ENCODE peak calls at places on chromosomes 6 and 20, in seven cellular contexts. One of them, this sample, is unnamed.
A peak's percentile ranks its signal among the peaks of the same experiment; 100 is the strongest.

GRCh38 chr6:73032586-73032985 is 192.7 kb downstream of the KHDC1L start:
- DNase-seq in neural progenitor cell: no peak
- DNase-seq in IMR-90: peak; percentile 26
- DNase-seq in GM23338: no peak
- DNase-seq in fibroblast of lung: peak; percentile 69
- DNase-seq in PC-9: peak; percentile 61
- DNase-seq in HCT116: peak; percentile 12
- DNase-seq in this sample: peak; percentile 84

GRCh38 chr6:160058603-160059215 is 62.9 kb upstream of the SLC22A1 start:
- DNase-seq in neural progenitor cell: no peak
- DNase-seq in HCT116: no peak
- DNase-seq in fibroblast of lung: no peak
- DNase-seq in IMR-90: no peak
- DNase-seq in GM23338: no peak
- DNase-seq in PC-9: no peak
- DNase-seq in this sample: no peak

GRCh38 chr20:10306440-10307358 is 88.1 kb downstream of the SNAP25 start:
- DNase-seq in GM23338: no peak
- DNase-seq in IMR-90: peak; percentile 91
- DNase-seq in PC-9: peak; percentile 78
- DNase-seq in neural progenitor cell: no peak
- DNase-seq in HCT116: no peak
- DNase-seq in fibroblast of lung: peak; percentile 96
- DNase-seq in this sample: peak; percentile 60

GRCh38 chr6:118783931-118784528 is 109.9 kb upstream of the ASF1A start:
- DNase-seq in IMR-90: peak; percentile 46
- DNase-seq in fibroblast of lung: no peak
- DNase-seq in HCT116: no peak
- DNase-seq in PC-9: peak; percentile 54
- DNase-seq in GM23338: no peak
- DNase-seq in neural progenitor cell: no peak
- DNase-seq in this sample: peak; percentile 15

GRCh38 chr20:13245250-13245723 is 24.2 kb downstream of the ISM1 start:
- DNase-seq in GM23338: no peak
- DNase-seq in neural progenitor cell: no peak
- DNase-seq in PC-9: peak; percentile 39
- DNase-seq in IMR-90: no peak
- DNase-seq in fibroblast of lung: no peak
- DNase-seq in HCT116: no peak
- DNase-seq in this sample: no peak

GRCh38 chr20:61127311-61128044 is 124.6 kb upstream of the CDH4 start:
- DNase-seq in neural progenitor cell: no peak
- DNase-seq in GM23338: no peak
- DNase-seq in IMR-90: peak; percentile 92
- DNase-seq in HCT116: no peak
- DNase-seq in fibroblast of lung: peak; percentile 91
- DNase-seq in PC-9: no peak
- DNase-seq in this sample: peak; percentile 74

GRCh38 chr20:2692886-2693285 is 306 bp downstream of the EBF4 start:
- DNase-seq in PC-9: no peak
- DNase-seq in fibroblast of lung: no peak
- DNase-seq in neural progenitor cell: peak; percentile 67
- DNase-seq in GM23338: no peak
- DNase-seq in HCT116: no peak
- DNase-seq in IMR-90: no peak
- DNase-seq in this sample: no peak

GRCh38 chr6:168851460-168852103 is 402.1 kb downstream of the THBS2 start:
- DNase-seq in neural progenitor cell: no peak
- DNase-seq in HCT116: no peak
- DNase-seq in PC-9: no peak
- DNase-seq in GM23338: no peak
- DNase-seq in IMR-90: no peak
- DNase-seq in fibroblast of lung: no peak
- DNase-seq in this sample: no peak

GRCh38 chr6:111995409-111995808 is 58.5 kb upstream of the CCN6 start:
- DNase-seq in PC-9: peak; percentile 50
- DNase-seq in IMR-90: no peak
- DNase-seq in GM23338: no peak
- DNase-seq in HCT116: no peak
- DNase-seq in neural progenitor cell: no peak
- DNase-seq in fibroblast of lung: peak; percentile 32
- DNase-seq in this sample: peak; percentile 59

GRCh38 chr6:40996591-40997247 is 42.3 kb downstream of the UNC5CL start:
- DNase-seq in PC-9: peak; percentile 38
- DNase-seq in IMR-90: peak; percentile 17
- DNase-seq in GM23338: peak; percentile 45
- DNase-seq in HCT116: no peak
- DNase-seq in neural progenitor cell: peak; percentile 53
- DNase-seq in fibroblast of lung: no peak
- DNase-seq in this sample: no peak

GRCh38 chr6:136607932-136608772 is 57.9 kb upstream of the MAP7 start:
- DNase-seq in neural progenitor cell: peak; percentile 71
- DNase-seq in HCT116: peak; percentile 75
- DNase-seq in IMR-90: peak; percentile 80
- DNase-seq in fibroblast of lung: peak; percentile 49
- DNase-seq in GM23338: peak; percentile 90
- DNase-seq in PC-9: peak; percentile 61
- DNase-seq in this sample: peak; percentile 76
- H2AFZ ChIP-seq in neural progenitor cell: no peak overlapping the region
- H2AFZ ChIP-seq in HCT116: peak overlapping the region; percentile 1
- H2AFZ ChIP-seq in IMR-90: peak overlapping the region; percentile 53
- H2AFZ ChIP-seq in fibroblast of lung: no peak overlapping the region
- H2AFZ ChIP-seq in GM23338: no peak overlapping the region
- H2AFZ ChIP-seq in PC-9: no peak overlapping the region
- H2AFZ ChIP-seq in this sample: peak overlapping the region; percentile 81

DNA sequence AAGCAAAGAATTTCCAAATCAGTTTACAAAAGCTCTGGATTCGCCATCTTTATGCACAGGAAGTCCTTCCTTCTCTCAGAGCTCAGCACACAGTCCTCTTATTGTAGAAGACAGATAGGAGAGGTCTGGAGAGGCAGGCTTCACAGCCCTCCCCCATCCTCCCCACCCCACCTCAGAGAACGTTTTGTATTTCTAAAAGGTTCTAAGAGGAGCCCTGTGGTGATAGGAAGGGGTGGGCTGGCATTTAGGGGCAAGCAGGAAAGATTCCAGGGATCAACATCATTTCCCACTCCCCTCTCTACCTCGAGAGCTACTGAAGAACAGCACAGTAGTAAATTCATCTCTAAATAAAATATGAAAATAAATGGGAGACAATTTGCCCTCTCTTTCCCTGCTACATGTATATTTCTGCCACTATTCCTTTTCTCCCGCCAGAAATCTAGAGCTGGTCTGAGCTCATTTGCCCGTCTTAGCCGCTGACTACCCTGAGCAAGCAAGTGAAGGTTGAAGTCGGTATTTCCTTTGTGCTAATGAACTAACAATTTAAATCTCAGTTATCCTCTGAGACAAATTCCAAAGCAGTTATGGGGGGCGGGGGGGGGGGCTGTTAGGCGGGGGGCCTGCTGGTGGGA is 18.8 kb downstream of the TFAP2A start:
- DNase-seq in IMR-90: no peak
- DNase-seq in PC-9: no peak
- DNase-seq in GM23338: peak; percentile 69
- DNase-seq in fibroblast of lung: no peak
- DNase-seq in neural progenitor cell: peak; percentile 49
- DNase-seq in HCT116: no peak
- DNase-seq in this sample: no peak
- H3K27me3 ChIP-seq in IMR-90: peaks cover 46% of the 10 kb centered on the region
- H3K27me3 ChIP-seq in PC-9: no peaks in the 10 kb centered on the region
- H3K27me3 ChIP-seq in GM23338: peaks cover 99% of the 10 kb centered on the region
- H3K27me3 ChIP-seq in fibroblast of lung: peaks cover 17% of the 10 kb centered on the region
- H3K27me3 ChIP-seq in neural progenitor cell: peaks cover 100% of the 10 kb centered on the region
- H3K27me3 ChIP-seq in HCT116: no peaks in the 10 kb centered on the region
- H3K27me3 ChIP-seq in this sample: no peaks in the 10 kb centered on the region

GRCh38 chr6:4851035-4851434 is 74.8 kb downstream of the CDYL start:
- DNase-seq in PC-9: no peak
- DNase-seq in fibroblast of lung: no peak
- DNase-seq in GM23338: no peak
- DNase-seq in IMR-90: no peak
- DNase-seq in neural progenitor cell: no peak
- DNase-seq in HCT116: no peak
- DNase-seq in this sample: no peak

GRCh38 chr6:4853349-4853748 is 77.1 kb downstream of the CDYL start:
- DNase-seq in GM23338: peak; percentile 33
- DNase-seq in IMR-90: no peak
- DNase-seq in HCT116: no peak
- DNase-seq in neural progenitor cell: no peak
- DNase-seq in PC-9: no peak
- DNase-seq in fibroblast of lung: no peak
- DNase-seq in this sample: no peak

GRCh38 chr6:4856779-4857178 is 80.6 kb downstream of the CDYL start:
- DNase-seq in IMR-90: no peak
- DNase-seq in neural progenitor cell: no peak
- DNase-seq in PC-9: no peak
- DNase-seq in HCT116: no peak
- DNase-seq in GM23338: no peak
- DNase-seq in fibroblast of lung: no peak
- DNase-seq in this sample: no peak

GRCh38 chr6:4852938-4853337 is 76.7 kb downstream of the CDYL start:
- DNase-seq in PC-9: no peak
- DNase-seq in fibroblast of lung: no peak
- DNase-seq in GM23338: no peak
- DNase-seq in HCT116: no peak
- DNase-seq in neural progenitor cell: no peak
- DNase-seq in IMR-90: no peak
- DNase-seq in this sample: no peak

DNA sequence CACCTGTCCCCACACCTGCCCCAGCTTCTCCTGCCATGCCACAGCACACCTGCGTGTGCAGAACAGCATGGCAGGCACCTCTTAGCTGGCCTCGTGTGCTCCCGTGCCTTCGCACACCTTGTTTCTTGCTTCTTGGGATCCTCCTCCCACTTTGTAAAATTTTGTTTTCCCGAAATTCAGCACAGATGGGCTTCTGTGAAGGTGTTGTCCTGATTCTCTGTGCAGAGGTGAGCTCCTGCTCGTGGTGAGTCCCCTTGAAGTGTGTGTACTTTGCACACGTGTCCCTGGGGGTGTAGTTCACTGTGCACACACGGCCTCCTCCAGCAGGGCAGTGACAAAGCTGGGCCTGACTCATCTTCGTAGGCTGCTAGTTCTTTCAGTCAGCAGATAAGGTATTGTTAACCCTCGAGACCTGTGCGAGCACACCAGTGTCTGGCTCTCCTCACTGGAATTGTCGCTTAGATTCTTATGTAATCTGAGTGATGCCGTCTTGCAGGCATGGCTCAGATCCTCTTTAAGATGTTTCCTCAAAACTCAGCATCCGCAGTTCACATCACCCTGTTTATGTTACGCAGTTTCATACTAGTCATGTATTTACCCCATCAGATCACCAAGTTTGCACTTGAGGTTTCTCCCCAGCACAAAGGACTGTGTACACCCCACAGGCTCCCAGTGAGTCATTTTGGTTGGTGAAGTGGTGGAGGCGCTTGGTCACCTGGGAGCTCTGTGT is 77.7 kb downstream of the CDYL start:
- DNase-seq in fibroblast of lung: peak; percentile 46
- DNase-seq in neural progenitor cell: no peak
- DNase-seq in GM23338: no peak
- DNase-seq in HCT116: no peak
- DNase-seq in PC-9: no peak
- DNase-seq in IMR-90: peak; percentile 51
- DNase-seq in this sample: peak; percentile 52
- H4K20me1 ChIP-seq in fibroblast of lung: no peaks in the 10 kb centered on the region
- H4K20me1 ChIP-seq in neural progenitor cell: peaks cover 96% of the 10 kb centered on the region
- H4K20me1 ChIP-seq in GM23338: peaks cover 92% of the 10 kb centered on the region
- H4K20me1 ChIP-seq in HCT116: peaks cover 19% of the 10 kb centered on the region
- H4K20me1 ChIP-seq in PC-9: peaks cover 3% of the 10 kb centered on the region
- H4K20me1 ChIP-seq in IMR-90: peaks cover 83% of the 10 kb centered on the region
- H4K20me1 ChIP-seq in this sample: peaks cover 17% of the 10 kb centered on the region

DNA sequence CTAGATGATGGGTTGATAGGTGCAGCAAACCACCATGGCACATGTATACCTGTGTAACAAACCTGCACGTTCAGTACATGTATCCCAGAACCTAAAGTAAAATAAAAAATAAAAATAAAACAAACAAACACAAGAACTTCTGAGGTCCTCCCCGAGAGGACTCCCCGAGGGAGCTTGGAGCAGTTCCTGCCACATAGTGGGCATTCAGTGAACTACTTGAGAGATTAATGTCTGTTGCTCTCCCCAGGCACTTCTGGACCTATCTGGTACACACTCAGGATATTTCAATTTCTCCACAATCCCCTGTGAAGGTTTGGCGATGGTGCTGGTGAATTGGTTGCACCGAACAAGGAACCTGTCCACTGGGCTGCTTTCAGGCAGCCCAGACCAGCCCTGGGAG is 311.2 kb downstream of the ESR1 start:
- DNase-seq in neural progenitor cell: no peak
- DNase-seq in fibroblast of lung: no peak
- DNase-seq in GM23338: no peak
- DNase-seq in HCT116: no peak
- DNase-seq in IMR-90: no peak
- DNase-seq in PC-9: no peak
- DNase-seq in this sample: no peak
- H2AFZ ChIP-seq in neural progenitor cell: no peak overlapping the region
- H2AFZ ChIP-seq in fibroblast of lung: no peak overlapping the region
- H2AFZ ChIP-seq in GM23338: no peak overlapping the region
- H2AFZ ChIP-seq in HCT116: no peak overlapping the region
- H2AFZ ChIP-seq in IMR-90: no peak overlapping the region
- H2AFZ ChIP-seq in PC-9: no peak overlapping the region
- H2AFZ ChIP-seq in this sample: no peak overlapping the region